ENCODE peak calls at places on chromosomes 11 and 22, in four cellular contexts. D is suprapubic skin, U is HepG2, G is tibial nerve. L is an unnamed sample.

GRCh38 chr11:73001615-73002014 is 140.5 kb downstream of the FCHSD2 start:
- DNase-seq in D (no peak), U (no peak), G (no peak), L (no peak)

GRCh38 chr11:34126959-34127848 is 21.8 kb downstream of the NAT10 start:
- DNase-seq in D (no peak), U (no peak), G (no peak), L (no peak)

GRCh38 chr11:30585067-30585891 is 874 bp downstream of the MPPED2 start:
- DNase-seq in D (peak; percentile 62), U (no peak), G (no peak), L (peak; percentile 28)

GRCh38 chr11:93543292-93543977 is at the start of gene SMCO4:
- DNase-seq in D (peak; percentile 86), U (peak; percentile 62), G (peak; percentile 57), L (peak; percentile 86)

GRCh38 chr11:117818036-117818858 is 6.3 kb downstream of the FXYD2 start:
- DNase-seq in D (no peak), U (no peak), G (no peak), L (no peak)

GRCh38 chr11:101738494-101738893 is 154.7 kb upstream of the TRPC6 start:
- DNase-seq in D (no peak), U (no peak), G (no peak), L (no peak)

GRCh38 chr11:116432301-116432700 is 340.5 kb downstream of the BUD13 start:
- DNase-seq in D (no peak), U (no peak), G (no peak), L (no peak)

GRCh38 chr22:38850941-38851849 is 7.4 kb upstream of the NPTXR start:
- DNase-seq in D (no peak), U (no peak), G (no peak), L (no peak)

GRCh38 chr22:32219030-32219429 is 14.2 kb upstream of the RFPL2 start:
- DNase-seq in D (no peak), U (no peak), G (no peak), L (no peak)

GRCh38 chr11:73983764-73984543 is 1.3 kb upstream of the UCP2 start:
- DNase-seq in D (peak; percentile 28), U (no peak), G (no peak), L (no peak)

GRCh38 chr11:92383430-92383829 is 158.8 kb downstream of the FAT3 start:
- DNase-seq in D (no peak), U (no peak), G (no peak), L (no peak)

GRCh38 chr11:35540526-35540925 is 15.1 kb upstream of the PAMR1 start:
- DNase-seq in D (no peak), U (no peak), G (no peak), L (no peak)

GRCh38 chr22:32920032-32920628 is 118.6 kb downstream of the TIMP3 start:
- DNase-seq in D (peak; percentile 74), U (no peak), G (peak; percentile 90), L (no peak)

GRCh38 chr11:101127348-101127698 is 2.3 kb downstream of the PGR start:
- DNase-seq in D (peak; percentile 52), U (no peak), G (no peak), L (no peak)

GRCh38 chr11:16252373-16252772 is 104.0 kb downstream of the SOX6 start:
- DNase-seq in D (no peak), U (peak; percentile 12), G (no peak), L (no peak)

GRCh38 chr11:12968101-12968500 is 41.0 kb upstream of the RASSF10 start:
- DNase-seq in D (no peak), U (no peak), G (no peak), L (no peak)

GRCh38 chr22:38218661-38219331 is 17.0 kb downstream of the MAFF start:
- DNase-seq in D (peak; percentile 92), U (peak; percentile 76), G (no peak), L (peak; percentile 92)

GRCh38 chr11:121520243-121521144 is 67.7 kb upstream of the SORL1-AS1 start:
- DNase-seq in D (no peak), U (no peak), G (no peak), L (no peak)
- TF ChIP-seq EP300 in D (no peak), U (no peak), G (no peak), L (no peak)

GRCh38 chr11:67270256-67271211 is 4.3 kb downstream of the GRK2 start:
- DNase-seq in D (peak; percentile 70), U (no peak), G (no peak), L (no peak)

GRCh38 chr11:67268036-67268683 is 1.9 kb downstream of the GRK2 start:
- DNase-seq in D (no peak), U (no peak), G (no peak), L (no peak)

GRCh38 chr11:67271212-67271547 is 4.9 kb downstream of the GRK2 start:
- DNase-seq in D (no peak), U (no peak), G (no peak), L (no peak)

GRCh38 chr11:67268684-67269268 is 2.5 kb downstream of the GRK2 start:
- DNase-seq in D (peak; percentile 44), U (no peak), G (no peak), L (no peak)

DNA sequence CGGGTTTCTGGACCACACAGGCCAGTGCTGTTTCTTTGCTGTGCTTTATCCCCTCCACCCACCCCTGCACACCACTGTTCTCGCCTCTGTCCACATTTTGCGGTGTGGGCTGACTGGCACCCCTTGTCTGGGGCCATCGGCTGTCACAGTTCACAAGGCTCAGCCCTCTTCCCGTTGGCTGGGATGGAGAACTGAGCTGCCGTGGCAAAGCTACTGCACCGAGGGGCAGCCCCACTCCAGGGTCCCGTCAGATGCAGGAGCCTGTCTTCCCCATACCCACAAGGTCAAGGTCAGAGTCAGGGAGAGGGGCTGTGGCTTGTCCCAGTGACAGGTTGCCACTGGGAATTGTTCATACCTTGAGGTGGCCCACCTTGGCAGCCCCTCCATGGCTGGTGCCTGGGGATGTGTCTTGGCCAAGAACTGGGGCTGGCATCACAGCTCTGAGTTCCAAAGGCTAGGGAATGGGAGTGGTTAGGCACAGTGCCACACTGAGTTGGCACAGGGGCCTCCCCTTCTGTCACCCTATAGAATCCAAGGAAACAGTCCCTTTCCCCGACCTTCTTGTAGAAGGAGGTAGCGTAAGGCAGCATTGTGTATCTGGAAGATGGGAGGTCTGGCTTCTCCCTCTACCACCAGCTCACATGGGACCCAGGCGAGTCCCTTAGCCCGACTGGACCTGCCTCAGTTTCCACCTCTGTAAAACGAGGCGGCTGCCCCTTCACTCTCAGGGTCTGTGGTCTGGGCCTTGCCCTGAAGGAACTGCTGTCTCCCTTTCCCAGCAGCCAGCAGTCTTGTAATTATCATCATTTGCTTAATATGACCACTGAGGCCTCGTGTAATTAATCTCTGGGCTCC is 3.4 kb downstream of the GRK2 start:
- DNase-seq in D (peak; percentile 66), U (no peak), G (no peak), L (peak; percentile 75)
- H3K4me3 ChIP-seq in D (peak overlapping the region; percentile 95), U (no peak overlapping the region), G (peak overlapping the region; percentile 39), L (peak overlapping the region; percentile 98)

GRCh38 chr11:134153147-134153905 is 70.4 kb downstream of the NCAPD3 start:
- DNase-seq in D (no peak), U (no peak), G (no peak), L (no peak)
- H3K36me3 ChIP-seq in D (peaks cover 78% of the 10 kb centered on the region), U (peaks cover 21% of the 10 kb centered on the region), G (peaks cover 97% of the 10 kb centered on the region), L (peaks cover 95% of the 10 kb centered on the region)

DNA sequence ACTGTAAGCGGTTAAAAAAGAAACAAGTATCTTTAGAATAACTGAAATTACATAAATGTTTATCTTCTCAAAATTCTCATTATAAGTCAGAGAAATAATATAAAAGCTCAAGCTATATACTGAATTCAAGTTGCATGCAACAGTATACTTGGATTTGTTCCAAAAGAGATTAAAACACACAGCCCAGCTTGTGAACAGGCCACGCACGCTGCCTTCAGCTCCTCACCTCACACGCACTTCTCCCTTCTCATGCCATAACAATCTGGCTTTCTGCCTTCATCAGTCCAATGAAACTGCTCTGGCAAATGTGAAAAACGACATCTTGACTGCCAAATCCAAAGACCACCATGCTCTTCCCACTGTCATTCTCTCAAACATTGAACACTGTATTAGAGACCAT is 22.1 kb downstream of the ATP6V1E1 start:
- DNase-seq in D (no peak), U (no peak), G (no peak), L (no peak)
- TF ChIP-seq EP300 in D (no peak), U (no peak), G (no peak), L (no peak)

DNA sequence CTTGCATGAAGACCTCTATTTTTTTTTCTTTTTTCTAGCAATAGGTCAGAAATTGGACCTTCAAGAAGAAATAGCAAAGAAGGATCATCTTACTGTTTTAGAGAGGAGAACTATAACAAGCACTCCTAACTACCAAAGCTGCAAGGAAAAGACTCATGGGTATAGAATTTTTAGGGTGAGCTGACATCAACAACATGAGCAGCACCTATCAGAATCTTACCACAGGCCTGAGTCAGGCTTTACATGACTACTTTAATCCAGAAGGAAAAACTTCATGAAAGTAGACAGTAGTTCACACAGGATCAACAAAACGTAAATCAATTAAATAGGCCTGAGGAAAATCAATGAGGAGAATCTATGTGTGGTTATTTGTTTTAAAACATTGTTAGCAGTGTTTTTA is 130.5 kb downstream of the FAM76B start:
- DNase-seq in D (no peak), U (no peak), G (no peak), L (no peak)
- H3K4me3 ChIP-seq in D (no peak overlapping the region), U (no peak overlapping the region), G (no peak overlapping the region), L (no peak overlapping the region)

GRCh38 chr11:71495286-71496090 is 31.6 kb upstream of the KRTAP5-7 start:
- DNase-seq in D (no peak), U (no peak), G (no peak), L (peak; percentile 22)
- H3K36me3 ChIP-seq in D (peaks cover 90% of the 10 kb centered on the region), U (peaks cover 18% of the 10 kb centered on the region), G (peaks cover 100% of the 10 kb centered on the region), L (peaks cover 100% of the 10 kb centered on the region)

GRCh38 chr11:36600155-36600554 is 2.1 kb upstream of the RAG2 start:
- DNase-seq in D (no peak), U (no peak), G (no peak), L (no peak)

GRCh38 chr11:36596880-36597279 is 1.2 kb downstream of the RAG2 start:
- DNase-seq in D (no peak), U (no peak), G (no peak), L (no peak)

GRCh38 chr11:36591433-36591832 is 2.9 kb upstream of the IFTAP start:
- DNase-seq in D (no peak), U (no peak), G (no peak), L (no peak)

GRCh38 chr11:36598051-36598450 is at the start of gene RAG2:
- DNase-seq in D (no peak), U (no peak), G (no peak), L (no peak)

GRCh38 chr11:36594316-36594989 is at the start of gene IFTAP:
- DNase-seq in D (peak; percentile 64), U (peak; percentile 90), G (peak; percentile 60), L (peak; percentile 42)
- TF ChIP-seq EP300 in D (no peak), U (peak; percentile 17), G (peak; percentile 22), L (no peak)

DNA sequence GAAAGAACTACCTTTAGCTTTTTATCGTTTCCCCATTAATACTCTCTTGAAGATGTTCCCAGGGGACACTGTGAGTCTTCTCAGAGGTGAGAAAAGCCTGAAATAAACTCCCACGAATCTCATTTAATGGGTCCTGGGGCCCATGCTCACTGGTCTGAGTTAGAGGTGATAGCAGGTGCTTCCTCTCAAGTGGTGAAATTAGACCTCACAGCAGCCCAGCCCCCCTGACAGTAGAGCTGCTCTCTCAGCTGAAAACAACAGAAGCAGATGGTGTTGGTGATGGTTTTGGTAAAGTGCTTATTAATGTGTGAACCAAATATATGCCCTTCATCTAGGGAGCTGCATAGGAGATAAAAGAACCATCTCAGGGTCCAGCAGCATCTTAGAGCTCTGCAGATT is 76.8 kb upstream of the VPREB1 start:
- DNase-seq in D (no peak), U (no peak), G (no peak), L (no peak)
- H3K4me3 ChIP-seq in D (no peak overlapping the region), U (no peak overlapping the region), G (no peak overlapping the region), L (peak overlapping the region; percentile 4)

GRCh38 chr11:120824242-120824641 is 199.7 kb upstream of the TBCEL start:
- DNase-seq in D (no peak), U (no peak), G (no peak), L (no peak)
- H3K36me3 ChIP-seq in D (no peaks in the 10 kb centered on the region), U (no peaks in the 10 kb centered on the region), G (no peaks in the 10 kb centered on the region), L (no peaks in the 10 kb centered on the region)

GRCh38 chr11:2400069-2400760 is at the start of gene TSSC4:
- DNase-seq in D (peak; percentile 100), U (peak; percentile 99), G (peak; percentile 99), L (peak; percentile 100)
- TF ChIP-seq EP300 in D (no peak), U (peak; percentile 34), G (peak; percentile 99), L (peak; percentile 93)

L was measured in stomach.